ENCODE peak calls at places on chromosomes 4 and X, in four cellular contexts. W is H9, I is neuronal stem cell, T is H1. H is an unnamed sample.
A peak's percentile ranks its signal among the peaks of the same experiment; 100 is the strongest.

GRCh38 chr4:184101711-184102110 is 116.0 kb downstream of the ENPP6 start:
- DNase-seq in W (no peak), T (no peak), I (no peak), H (no peak)

GRCh38 chr4:48445704-48446103 is 37.4 kb upstream of the SLC10A4 start:
- DNase-seq in T (no peak), W (no peak), I (no peak), H (peak; percentile 13)

GRCh38 chr4:152817331-152817730 is 37.6 kb downstream of the ARFIP1 start:
- DNase-seq in T (no peak), W (no peak), I (no peak), H (no peak)

GRCh38 chr4:150337709-150338108 is 244.2 kb upstream of the MAB21L2 start:
- DNase-seq in W (no peak), I (no peak), T (no peak), H (peak; percentile 90)

GRCh38 chr4:68724922-68725321 is 54.5 kb upstream of the UGT2B15 start:
- DNase-seq in I (no peak), W (no peak), T (no peak), H (no peak)

GRCh38 chr4:15303052-15303641 is 124.7 kb upstream of the C1QTNF7 start:
- DNase-seq in T (no peak), I (no peak), W (no peak), H (peak; percentile 96)

GRCh38 chr4:128241425-128241913 is 46.1 kb downstream of the PGRMC2 start:
- DNase-seq in I (no peak), W (no peak), T (peak; percentile 9), H (peak; percentile 92)

GRCh38 chr4:152258804-152259708 is 276.8 kb downstream of the FBXW7 start:
- DNase-seq in W (no peak), T (no peak), I (no peak), H (peak; percentile 82)

GRCh38 chr4:84403656-84404055 is 95.4 kb downstream of the NKX6-1 start:
- DNase-seq in W (no peak), T (no peak), I (no peak), H (no peak)

GRCh38 chr4:147740176-147740575 is 8.3 kb downstream of the ARHGAP10 start:
- DNase-seq in T (no peak), I (no peak), W (no peak), H (no peak)

DNA sequence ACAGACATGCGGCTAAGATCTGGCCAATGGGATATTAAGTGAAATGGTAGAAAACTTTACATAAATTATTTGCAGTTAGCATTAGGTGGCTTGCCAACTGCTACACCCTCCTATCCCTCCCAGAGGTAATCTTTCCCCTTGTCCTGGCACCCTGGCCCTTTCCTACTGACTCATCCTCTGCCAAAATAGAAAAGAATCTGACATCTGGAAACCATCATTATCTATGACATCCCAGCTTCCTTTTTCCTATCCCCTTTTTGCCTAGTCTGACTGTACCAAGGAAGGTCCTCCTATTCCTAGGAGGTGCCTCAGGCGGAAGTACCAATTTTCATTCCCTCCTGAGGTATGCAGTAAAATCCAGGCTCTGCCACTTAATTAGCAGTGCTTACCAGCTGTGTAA is 163.6 kb upstream of the KLF3 start:
- DNase-seq in I (no peak), T (no peak), W (no peak), H (no peak)
- H2BK12ac ChIP-seq in I (no peak overlapping the region), T (no peak overlapping the region), W (no peak overlapping the region), H (no peak overlapping the region)

GRCh38 chrX:22135994-22136684 is 104.0 kb downstream of the PHEX start:
- DNase-seq in W (no peak), I (peak; percentile 42), T (no peak), H (peak; percentile 64)

GRCh38 chrX:22135171-22135711 is 103.1 kb downstream of the PHEX start:
- DNase-seq in W (no peak), T (no peak), I (no peak), H (peak; percentile 56)

GRCh38 chrX:22128961-22129360 is 96.8 kb downstream of the PHEX start:
- DNase-seq in I (no peak), T (no peak), W (no peak), H (no peak)

GRCh38 chrX:22136711-22137110 is 104.6 kb downstream of the PHEX start:
- DNase-seq in W (no peak), T (no peak), I (no peak), H (peak; percentile 48)

DNA sequence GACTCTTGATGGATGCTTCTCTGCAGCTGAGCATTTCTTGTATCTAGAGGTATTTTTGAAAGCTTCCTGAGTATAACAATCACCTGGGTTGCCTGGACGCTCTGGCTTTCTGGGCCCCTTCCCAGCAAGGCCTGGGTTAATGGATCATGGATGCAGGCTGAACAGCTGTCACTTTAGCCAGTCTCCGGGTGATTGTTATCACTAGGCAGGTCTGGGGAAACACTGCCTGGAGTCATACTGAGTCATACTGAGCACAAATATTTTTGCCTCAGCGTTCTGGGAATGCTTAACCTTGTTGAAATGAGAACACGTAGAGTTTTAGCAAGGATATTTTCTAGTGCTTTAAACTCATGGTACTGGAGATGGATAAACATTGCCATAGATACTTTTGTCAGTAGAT is 102.6 kb downstream of the PHEX start:
- DNase-seq in T (no peak), W (no peak), I (no peak), H (peak; percentile 72)
- H3K9ac ChIP-seq in T (no peak overlapping the region), W (no peak overlapping the region), I (no peak overlapping the region), H (peak overlapping the region; percentile 72)

DNA sequence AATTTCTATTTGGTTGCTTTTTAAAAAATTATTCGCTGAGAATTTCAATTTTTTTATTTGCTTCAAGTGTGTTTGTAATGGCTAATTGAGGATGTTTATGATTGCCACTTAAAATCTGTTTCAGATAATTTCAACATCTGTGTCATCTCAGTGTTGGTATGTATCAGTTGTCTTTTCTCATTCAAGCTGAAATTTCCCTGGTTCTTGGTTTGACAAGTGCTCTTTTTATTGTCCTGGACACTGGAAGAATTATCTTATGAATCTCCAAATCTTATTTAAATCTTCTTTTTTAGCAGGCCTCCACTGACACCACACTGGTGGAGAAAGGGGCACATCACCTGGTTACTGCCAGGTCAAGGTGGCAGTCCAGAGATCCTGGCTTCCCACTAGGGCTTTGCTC is 21.5 kb downstream of the CHST7 start:
- DNase-seq in W (no peak), T (no peak), I (no peak), H (no peak)
- H3K4me2 ChIP-seq in W (no peak overlapping the region), T (no peak overlapping the region), I (no peak overlapping the region), H (no peak overlapping the region)

GRCh38 chrX:107483976-107484726 is 34.7 kb downstream of the FRMPD3 start:
- DNase-seq in T (no peak), I (peak; percentile 8), W (peak; percentile 80), H (peak; percentile 24)
- H2BK12ac ChIP-seq in T (no peak overlapping the region), I (no peak overlapping the region), W (no peak overlapping the region), H (no peak overlapping the region)